ENCODE peak calls at places on chromosomes 13 and 19, in ten cellular contexts. U is Calu3; O is HS-5; Q is NCI-H2107; R is lower lobe of right lung; Z is AG09319; M is choroid plexus epithelial cell; S is activated effector memory CD4-positive, alpha-beta T cell treated with anti-CD3 and anti-CD28 coated beads, Interleukin-2, amount 50 U/mL, for 16 hours; I is cardiac fibroblast; C is heart right ventricle. N is an unnamed sample.

GRCh38 chr19:49556412-49557398 is 23.7 kb downstream of the NOSIP start:
- DNase-seq in R (no peak), M (no peak), I (no peak), C (no peak), S (peak), Z (no peak), O (no peak), Q (no peak), U (no peak), N (no peak)

GRCh38 chr19:1970806-1971502 is 30.0 kb downstream of the CSNK1G2 start:
- DNase-seq in M (no peak), I (no peak), C (no peak), S (no peak), Q (no peak), Z (no peak), R (no peak), U (no peak), O (no peak), N (no peak)

GRCh38 chr13:99996177-99996705 is 14.7 kb downstream of the ZIC2 start:
- DNase-seq in Q (no peak), I (peak), Z (no peak), O (no peak), R (no peak), C (no peak), M (peak), U (no peak), S (no peak), N (peak)

GRCh38 chr13:98888222-98888889 is 89.5 kb downstream of the DOCK9 start:
- DNase-seq in R (no peak), O (no peak), S (no peak), U (no peak), I (no peak), Z (no peak), Q (no peak), C (no peak), M (no peak), N (no peak)

GRCh38 chr13:112684041-112684440 is 5.8 kb upstream of the ATP11A start:
- DNase-seq in U (no peak), Q (no peak), R (no peak), O (no peak), C (no peak), M (no peak), Z (no peak), I (no peak), S (peak), N (no peak)

GRCh38 chr13:40187324-40187795 is 479.1 kb downstream of the FOXO1 start:
- DNase-seq in O (no peak), Z (no peak), M (no peak), C (no peak), Q (no peak), R (no peak), U (no peak), S (peak), I (no peak), N (no peak)

GRCh38 chr19:49590971-49591730 is at the start of gene PRR12:
- DNase-seq in S (peak), I (peak), Z (no peak), M (peak), R (peak), O (no peak), U (peak), C (peak), Q (peak), N (peak)

GRCh38 chr13:42899266-42899665 is 92.8 kb downstream of the EPSTI1 start:
- DNase-seq in U (no peak), I (no peak), Z (no peak), O (no peak), R (no peak), S (no peak), Q (no peak), C (no peak), M (no peak), N (no peak)

GRCh38 chr13:82654851-82655517 is 1227.3 kb downstream of the SLITRK1 start:
- DNase-seq in Q (no peak), O (peak), Z (peak), U (no peak), R (peak), M (peak), S (no peak), C (peak), I (peak), N (no peak)

GRCh38 chr13:32426191-32426980 is 1.5 kb downstream of the N4BP2L1 start:
- DNase-seq in C (no peak), M (peak), R (no peak), S (peak), U (no peak), O (no peak), Z (no peak), I (peak), Q (no peak), N (no peak)

GRCh38 chr19:33063356-33064116 is 1.2 kb downstream of the RHPN2 start:
- DNase-seq in R (peak), C (no peak), I (peak), Q (no peak), Z (no peak), U (peak), O (no peak), M (no peak), S (no peak), N (peak)

GRCh38 chr13:102286326-102286725 is 115.5 kb downstream of the FGF14 start:
- DNase-seq in M (peak), R (no peak), Q (no peak), U (no peak), I (peak), Z (peak), O (peak), C (no peak), S (no peak), N (no peak)

GRCh38 chr13:109819851-109820250 is 33.5 kb upstream of the IRS2 start:
- DNase-seq in U (no peak), C (no peak), Q (no peak), M (no peak), I (no peak), R (no peak), O (no peak), Z (no peak), S (no peak), N (no peak)

GRCh38 chr13:95677564-95678386 is 836 bp downstream of the DNAJC3 start:
- DNase-seq in U (no peak), M (peak), S (no peak), Z (no peak), I (peak), O (no peak), R (no peak), C (no peak), Q (no peak), N (no peak)

GRCh38 chr13:97165527-97166425 is 56.4 kb upstream of the MBNL2 start:
- DNase-seq in Q (no peak), R (no peak), Z (no peak), U (no peak), C (no peak), S (no peak), M (no peak), O (no peak), I (no peak), N (peak)

GRCh38 chr19:869245-870177 is 10.0 kb downstream of the CFD start:
- DNase-seq in U (peak), Z (peak), R (no peak), Q (no peak), M (peak), S (no peak), I (peak), C (peak), O (peak), N (no peak)

GRCh38 chr13:67228031-67228430 is 2.1 kb downstream of the PCDH9 start:
- DNase-seq in O (no peak), M (peak), I (no peak), Z (no peak), Q (no peak), S (no peak), U (no peak), C (no peak), R (no peak), N (no peak)

GRCh38 chr13:40537146-40537895 is 129.1 kb downstream of the FOXO1 start:
- DNase-seq in O (no peak), S (no peak), U (no peak), Z (no peak), C (no peak), Q (no peak), I (no peak), M (no peak), R (no peak), N (no peak)

GRCh38 chr13:90299238-90299637 is 1048.2 kb upstream of the MIR17HG start:
- DNase-seq in U (no peak), Q (no peak), R (no peak), M (no peak), I (no peak), C (no peak), S (no peak), O (no peak), Z (no peak), N (no peak)

GRCh38 chr13:24063281-24063851 is 97.2 kb upstream of the SPATA13 start:
- DNase-seq in S (no peak), R (no peak), U (no peak), I (no peak), Q (no peak), C (peak), O (no peak), M (peak), Z (no peak), N (no peak)

GRCh38 chr13:40064154-40064713 is 408.8 kb downstream of the COG6 start:
- DNase-seq in O (no peak), S (no peak), C (no peak), I (peak), Z (no peak), Q (no peak), R (no peak), M (no peak), U (peak), N (no peak)

GRCh38 chr13:24215732-24216131 is 55.2 kb downstream of the SPATA13 start:
- DNase-seq in U (no peak), O (no peak), R (no peak), Z (no peak), I (peak), M (peak), Q (no peak), S (no peak), C (no peak), N (no peak)

GRCh38 chr19:14440049-14440448 is 6.9 kb downstream of the PKN1 start:
- DNase-seq in S (peak), R (peak), Q (no peak), C (peak), I (peak), M (peak), Z (no peak), U (no peak), O (no peak), N (no peak)

GRCh38 chr19:43527860-43528622 is 1.0 kb upstream of the ETHE1 start:
- DNase-seq in Q (peak), S (no peak), O (no peak), M (no peak), C (no peak), U (no peak), Z (no peak), I (peak), R (no peak), N (no peak)

GRCh38 chr19:18470153-18470552 is 32.2 kb upstream of the ISYNA1 start:
- DNase-seq in C (peak), U (peak), I (no peak), Q (no peak), Z (no peak), O (no peak), M (no peak), R (no peak), S (no peak), N (no peak)

GRCh38 chr13:83987394-83987793 is 105.1 kb upstream of the SLITRK1 start:
- DNase-seq in Z (no peak), Q (no peak), M (no peak), C (no peak), S (no peak), I (no peak), O (no peak), R (no peak), U (no peak), N (no peak)

GRCh38 chr13:111117961-111118360 is 2.9 kb downstream of the ARHGEF7 start:
- DNase-seq in U (no peak), S (no peak), Z (no peak), O (no peak), I (no peak), Q (no peak), M (no peak), C (no peak), R (no peak), N (no peak)

GRCh38 chr13:60671386-60671785 is 274.4 kb downstream of the TDRD3 start:
- DNase-seq in Q (no peak), O (no peak), S (no peak), U (no peak), I (no peak), Z (no peak), C (no peak), M (no peak), R (no peak), N (no peak)

GRCh38 chr13:76837811-76838210 is 48.4 kb downstream of the KCTD12 start:
- DNase-seq in M (peak), O (no peak), U (no peak), S (no peak), R (no peak), Q (no peak), Z (no peak), I (no peak), C (no peak), N (peak)

GRCh38 chr13:76636881-76637280 is 249.3 kb downstream of the KCTD12 start:
- DNase-seq in M (peak), Z (no peak), C (no peak), U (no peak), S (no peak), I (no peak), R (no peak), O (no peak), Q (no peak), N (no peak)

GRCh38 chr19:1172353-1173159 is 1.5 kb downstream of the SBNO2 start:
- DNase-seq in M (peak), I (peak), O (no peak), Z (no peak), Q (no peak), S (no peak), R (peak), U (peak), C (peak), N (no peak)

GRCh38 chr13:83634601-83635000 is 247.7 kb downstream of the SLITRK1 start:
- DNase-seq in M (no peak), O (no peak), Z (no peak), S (no peak), C (no peak), I (no peak), R (no peak), Q (no peak), U (no peak), N (no peak)

GRCh38 chr13:113533441-113533840 is 42.9 kb upstream of the DCUN1D2 start:
- DNase-seq in S (no peak), U (no peak), I (no peak), C (no peak), O (no peak), Q (no peak), M (no peak), Z (no peak), R (peak), N (no peak)

N was measured in NCI-H2081.